ENCODE peak calls at places on chromosomes 12 and 14, in five cellular contexts. One of them, this sample, is unnamed. For H3K4me1, the result is how much of the 10 kb centered on the place peaks cover.

GRCh38 chr14:70183991-70184390 is 4.8 kb downstream of the SLC8A3 start:
- DNase-seq in fibroblast of lung: no peak
- DNase-seq in GM23338: no peak
- DNase-seq in body of pancreas: no peak
- DNase-seq in lower lobe of right lung: no peak
- DNase-seq in this sample: no peak

GRCh38 chr12:24947541-24948451 is 1.1 kb downstream of the BCAT1 start:
- DNase-seq in fibroblast of lung: peak
- DNase-seq in body of pancreas: no peak
- DNase-seq in lower lobe of right lung: no peak
- DNase-seq in GM23338: peak
- DNase-seq in this sample: no peak

GRCh38 chr12:56338643-56339422 is at the start of gene IL23A:
- DNase-seq in lower lobe of right lung: no peak
- DNase-seq in GM23338: peak
- DNase-seq in body of pancreas: no peak
- DNase-seq in fibroblast of lung: no peak
- DNase-seq in this sample: no peak

GRCh38 chr14:33347816-33348215 is 409.1 kb downstream of the NPAS3 start:
- DNase-seq in fibroblast of lung: no peak
- DNase-seq in GM23338: no peak
- DNase-seq in body of pancreas: no peak
- DNase-seq in lower lobe of right lung: no peak
- DNase-seq in this sample: no peak

GRCh38 chr14:105064721-105065143 is 498 bp downstream of the GPR132 start:
- DNase-seq in fibroblast of lung: no peak
- DNase-seq in GM23338: no peak
- DNase-seq in body of pancreas: no peak
- DNase-seq in lower lobe of right lung: no peak
- DNase-seq in this sample: no peak

GRCh38 chr12:96338852-96339478 is 61.3 kb downstream of the CDK17 start:
- DNase-seq in GM23338: no peak
- DNase-seq in fibroblast of lung: no peak
- DNase-seq in lower lobe of right lung: no peak
- DNase-seq in body of pancreas: no peak
- DNase-seq in this sample: no peak

GRCh38 chr12:52766351-52767019 is 10.7 kb downstream of the KRT76 start:
- DNase-seq in lower lobe of right lung: no peak
- DNase-seq in GM23338: no peak
- DNase-seq in body of pancreas: no peak
- DNase-seq in fibroblast of lung: no peak
- DNase-seq in this sample: no peak

GRCh38 chr14:61470261-61470953 is 149.0 kb downstream of the PRKCH start:
- DNase-seq in body of pancreas: no peak
- DNase-seq in fibroblast of lung: peak
- DNase-seq in lower lobe of right lung: no peak
- DNase-seq in GM23338: peak
- DNase-seq in this sample: no peak

GRCh38 chr12:105378821-105379400 is 48.4 kb downstream of the C12orf75 start:
- DNase-seq in body of pancreas: no peak
- DNase-seq in lower lobe of right lung: no peak
- DNase-seq in GM23338: no peak
- DNase-seq in fibroblast of lung: peak
- DNase-seq in this sample: no peak

GRCh38 chr12:68951652-68952051 is 18.7 kb upstream of the CPM start:
- DNase-seq in lower lobe of right lung: no peak
- DNase-seq in GM23338: no peak
- DNase-seq in body of pancreas: no peak
- DNase-seq in fibroblast of lung: peak
- DNase-seq in this sample: no peak

GRCh38 chr14:80536456-80536855 is 325.2 kb upstream of the DIO2 start:
- DNase-seq in lower lobe of right lung: no peak
- DNase-seq in fibroblast of lung: peak
- DNase-seq in GM23338: no peak
- DNase-seq in body of pancreas: no peak
- DNase-seq in this sample: no peak

GRCh38 chr12:103626498-103626897 is 39.4 kb downstream of the STAB2 start:
- DNase-seq in fibroblast of lung: peak
- DNase-seq in body of pancreas: no peak
- DNase-seq in GM23338: peak
- DNase-seq in lower lobe of right lung: no peak
- DNase-seq in this sample: peak

GRCh38 chr14:23284654-23285529 is 1.0 kb downstream of the HOMEZ start:
- DNase-seq in fibroblast of lung: no peak
- DNase-seq in GM23338: no peak
- DNase-seq in body of pancreas: no peak
- DNase-seq in lower lobe of right lung: no peak
- DNase-seq in this sample: no peak

GRCh38 chr12:72146495-72146894 is 125.7 kb upstream of the TRHDE start:
- DNase-seq in GM23338: no peak
- DNase-seq in lower lobe of right lung: no peak
- DNase-seq in body of pancreas: no peak
- DNase-seq in fibroblast of lung: no peak
- DNase-seq in this sample: no peak

GRCh38 chr12:70722584-70723343 is 85.5 kb upstream of the PTPRB start:
- DNase-seq in fibroblast of lung: peak
- DNase-seq in lower lobe of right lung: no peak
- DNase-seq in GM23338: no peak
- DNase-seq in body of pancreas: no peak
- DNase-seq in this sample: no peak

GRCh38 chr12:97985834-97986233 is 523.2 kb downstream of the RMST start:
- DNase-seq in body of pancreas: no peak
- DNase-seq in fibroblast of lung: no peak
- DNase-seq in lower lobe of right lung: no peak
- DNase-seq in GM23338: no peak
- DNase-seq in this sample: no peak

GRCh38 chr14:63436286-63437098 is 106.7 kb downstream of the PPP2R5E start:
- DNase-seq in lower lobe of right lung: no peak
- DNase-seq in body of pancreas: no peak
- DNase-seq in fibroblast of lung: no peak
- DNase-seq in GM23338: no peak
- DNase-seq in this sample: no peak

GRCh38 chr12:3727877-3728632 is 24.9 kb downstream of the CRACR2A start:
- DNase-seq in body of pancreas: no peak
- DNase-seq in fibroblast of lung: peak
- DNase-seq in GM23338: peak
- DNase-seq in lower lobe of right lung: no peak
- DNase-seq in this sample: no peak

GRCh38 chr12:81800298-81801148 is 41.4 kb upstream of the PPFIA2 start:
- DNase-seq in GM23338: peak
- DNase-seq in lower lobe of right lung: no peak
- DNase-seq in body of pancreas: no peak
- DNase-seq in fibroblast of lung: peak
- DNase-seq in this sample: no peak

GRCh38 chr12:12611512-12612306 is at the start of gene CREBL2:
- DNase-seq in GM23338: peak
- DNase-seq in lower lobe of right lung: peak
- DNase-seq in fibroblast of lung: peak
- DNase-seq in body of pancreas: peak
- DNase-seq in this sample: peak

GRCh38 chr12:101675555-101675954 is 21.9 kb upstream of the CHPT1 start:
- DNase-seq in lower lobe of right lung: no peak
- DNase-seq in GM23338: no peak
- DNase-seq in body of pancreas: no peak
- DNase-seq in fibroblast of lung: no peak
- DNase-seq in this sample: no peak

GRCh38 chr14:53491256-53491905 is 338.3 kb upstream of the DDHD1 start:
- DNase-seq in body of pancreas: no peak
- DNase-seq in fibroblast of lung: no peak
- DNase-seq in lower lobe of right lung: no peak
- DNase-seq in GM23338: no peak
- DNase-seq in this sample: no peak

GRCh38 chr14:74712499-74713394 is at the start of the genes AREL1 and FCF1:
- DNase-seq in body of pancreas: peak
- DNase-seq in lower lobe of right lung: peak
- DNase-seq in GM23338: peak
- DNase-seq in fibroblast of lung: peak
- DNase-seq in this sample: peak

GRCh38 chr14:52000019-52000582 is 10.8 kb downstream of the RTRAF start:
- DNase-seq in fibroblast of lung: no peak
- DNase-seq in lower lobe of right lung: no peak
- DNase-seq in body of pancreas: no peak
- DNase-seq in GM23338: no peak
- DNase-seq in this sample: no peak

GRCh38 chr14:24692382-24693352 is 58.7 kb upstream of the GZMB start:
- DNase-seq in lower lobe of right lung: no peak
- DNase-seq in body of pancreas: no peak
- DNase-seq in GM23338: no peak
- DNase-seq in fibroblast of lung: no peak
- DNase-seq in this sample: no peak

GRCh38 chr12:39490500-39491276 is 47.8 kb upstream of the KIF21A start:
- DNase-seq in lower lobe of right lung: no peak
- DNase-seq in body of pancreas: no peak
- DNase-seq in GM23338: no peak
- DNase-seq in fibroblast of lung: peak
- DNase-seq in this sample: no peak

GRCh38 chr14:104092931-104093365 is 7.4 kb downstream of the ASPG start:
- DNase-seq in fibroblast of lung: no peak
- DNase-seq in lower lobe of right lung: peak
- DNase-seq in body of pancreas: no peak
- DNase-seq in GM23338: no peak
- DNase-seq in this sample: no peak

GRCh38 chr12:3097186-3097804 is 20.1 kb downstream of the TSPAN9 start:
- DNase-seq in lower lobe of right lung: peak
- DNase-seq in body of pancreas: peak
- DNase-seq in fibroblast of lung: peak
- DNase-seq in GM23338: no peak
- DNase-seq in this sample: peak

GRCh38 chr12:76083761-76084276 is 666 bp downstream of the NAP1L1 start:
- DNase-seq in lower lobe of right lung: peak
- DNase-seq in GM23338: peak
- DNase-seq in body of pancreas: peak
- DNase-seq in fibroblast of lung: peak
- DNase-seq in this sample: no peak

GRCh38 chr12:5166976-5167375 is 123.3 kb downstream of the KCNA5 start:
- DNase-seq in body of pancreas: no peak
- DNase-seq in lower lobe of right lung: no peak
- DNase-seq in GM23338: no peak
- DNase-seq in fibroblast of lung: peak
- DNase-seq in this sample: no peak

GRCh38 chr12:121523741-121524140 is 57.1 kb downstream of the KDM2B start:
- DNase-seq in fibroblast of lung: no peak
- DNase-seq in GM23338: no peak
- DNase-seq in body of pancreas: no peak
- DNase-seq in lower lobe of right lung: no peak
- DNase-seq in this sample: no peak

GRCh38 chr12:67989184-67989965 is at the start of gene IFNG-AS1:
- DNase-seq in lower lobe of right lung: no peak
- DNase-seq in GM23338: no peak
- DNase-seq in body of pancreas: no peak
- DNase-seq in fibroblast of lung: no peak
- DNase-seq in this sample: no peak

GRCh38 chr12:4421590-4422031 is 24.0 kb downstream of the FGF6 start:
- DNase-seq in fibroblast of lung: peak
- DNase-seq in lower lobe of right lung: no peak
- DNase-seq in GM23338: peak
- DNase-seq in body of pancreas: no peak
- DNase-seq in this sample: no peak

GRCh38 chr14:63544641-63545234 is 1.6 kb upstream of the PPP2R5E start:
- DNase-seq in lower lobe of right lung: no peak
- DNase-seq in GM23338: no peak
- DNase-seq in body of pancreas: peak
- DNase-seq in fibroblast of lung: peak
- DNase-seq in this sample: no peak

GRCh38 chr12:53761306-53761705 is 9.5 kb upstream of the CISTR start:
- DNase-seq in GM23338: no peak
- DNase-seq in fibroblast of lung: no peak
- DNase-seq in lower lobe of right lung: no peak
- DNase-seq in body of pancreas: no peak
- DNase-seq in this sample: no peak

GRCh38 chr14:86243158-86243557 is 713.2 kb downstream of the FLRT2 start:
- DNase-seq in GM23338: no peak
- DNase-seq in lower lobe of right lung: no peak
- DNase-seq in body of pancreas: no peak
- DNase-seq in fibroblast of lung: no peak
- DNase-seq in this sample: no peak

GRCh38 chr12:62332598-62332997 is 72.4 kb downstream of the USP15 start:
- DNase-seq in GM23338: no peak
- DNase-seq in lower lobe of right lung: no peak
- DNase-seq in fibroblast of lung: peak
- DNase-seq in body of pancreas: no peak
- DNase-seq in this sample: no peak

GRCh38 chr12:42776396-42776795 is 186.8 kb upstream of the PRICKLE1 start:
- DNase-seq in GM23338: no peak
- DNase-seq in lower lobe of right lung: no peak
- DNase-seq in body of pancreas: no peak
- DNase-seq in fibroblast of lung: no peak
- DNase-seq in this sample: no peak

GRCh38 chr14:101826359-101826758 is 64.8 kb downstream of the PPP2R5C start:
- DNase-seq in lower lobe of right lung: no peak
- DNase-seq in body of pancreas: no peak
- DNase-seq in GM23338: no peak
- DNase-seq in fibroblast of lung: no peak
- DNase-seq in this sample: no peak
- H3K4me1 ChIP-seq in lower lobe of right lung: half or more
- H3K4me1 ChIP-seq in body of pancreas: under half
- H3K4me1 ChIP-seq in GM23338: under half
- H3K4me1 ChIP-seq in fibroblast of lung: under half
- H3K4me1 ChIP-seq in this sample: under half

DNA sequence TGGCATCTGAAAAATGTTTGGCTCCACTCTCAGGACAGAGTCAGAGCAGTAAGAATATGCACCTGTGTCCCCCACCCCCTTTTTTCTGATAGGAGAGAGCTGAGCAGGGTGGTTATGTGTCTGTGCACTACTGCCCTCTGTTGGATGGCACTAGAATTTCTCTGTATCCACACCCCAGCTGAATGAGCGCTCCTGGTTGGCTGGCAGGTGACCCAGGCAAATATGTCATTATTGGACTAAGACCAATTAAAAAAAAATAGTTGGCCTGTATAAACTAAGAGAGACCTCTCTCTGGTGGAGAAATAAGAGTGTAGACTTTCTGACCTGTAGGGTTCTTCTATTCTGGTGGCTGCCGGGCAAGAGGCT is 107.0 kb downstream of the PTCSC3 start:
- DNase-seq in body of pancreas: peak
- DNase-seq in lower lobe of right lung: peak
- DNase-seq in GM23338: peak
- DNase-seq in fibroblast of lung: peak
- DNase-seq in this sample: no peak
- TF ChIP-seq CTCF in body of pancreas: peak
- TF ChIP-seq CTCF in lower lobe of right lung: peak
- TF ChIP-seq CTCF in GM23338: peak
- TF ChIP-seq CTCF in fibroblast of lung: peak
- TF ChIP-seq CTCF in this sample: peak

GRCh38 chr14:68959035-68959434 is 20.1 kb downstream of the ACTN1 start:
- DNase-seq in fibroblast of lung: no peak
- DNase-seq in GM23338: no peak
- DNase-seq in body of pancreas: no peak
- DNase-seq in lower lobe of right lung: no peak
- DNase-seq in this sample: no peak
- H3K4me1 ChIP-seq in fibroblast of lung: half or more
- H3K4me1 ChIP-seq in GM23338: under half
- H3K4me1 ChIP-seq in body of pancreas: half or more
- H3K4me1 ChIP-seq in lower lobe of right lung: half or more
- H3K4me1 ChIP-seq in this sample: under half

GRCh38 chr12:83256581-83256980 is 569.9 kb downstream of the TMTC2 start:
- DNase-seq in fibroblast of lung: no peak
- DNase-seq in body of pancreas: no peak
- DNase-seq in lower lobe of right lung: no peak
- DNase-seq in GM23338: no peak
- DNase-seq in this sample: no peak

GRCh38 chr12:83265798-83266197 is 579.1 kb downstream of the TMTC2 start:
- DNase-seq in body of pancreas: no peak
- DNase-seq in fibroblast of lung: no peak
- DNase-seq in GM23338: no peak
- DNase-seq in lower lobe of right lung: no peak
- DNase-seq in this sample: no peak

GRCh38 chr12:83261998-83262397 is 575.3 kb downstream of the TMTC2 start:
- DNase-seq in GM23338: peak
- DNase-seq in body of pancreas: no peak
- DNase-seq in lower lobe of right lung: no peak
- DNase-seq in fibroblast of lung: no peak
- DNase-seq in this sample: no peak
- TF ChIP-seq CTCF in GM23338: peak
- TF ChIP-seq CTCF in body of pancreas: peak
- TF ChIP-seq CTCF in lower lobe of right lung: no peak
- TF ChIP-seq CTCF in fibroblast of lung: no peak
- TF ChIP-seq CTCF in this sample: no peak

This sample was measured in right atrium auricular region.